ENCODE peak calls at places on chromosomes 5 and 9, in five cellular contexts. U, M, J, Z and X are unnamed samples.

GRCh38 chr5:96478983-96479382 is 45.9 kb upstream of the PCSK1 start:
- DNase-seq in U (no peak), M (no peak), J (no peak), Z (no peak), X (no peak)

GRCh38 chr9:127803507-127804352 is 1.0 kb downstream of the FPGS start:
- DNase-seq in U (peak; percentile 46), M (no peak), J (peak; percentile 39), Z (no peak), X (no peak)

GRCh38 chr9:93119953-93120845 is 13.9 kb downstream of the NINJ1 start:
- DNase-seq in U (peak; percentile 98), M (peak; percentile 85), J (peak; percentile 94), Z (peak; percentile 95), X (peak; percentile 15)

GRCh38 chr9:106588601-106589000 is 274.4 kb upstream of the ZNF462 start:
- DNase-seq in U (no peak), M (peak; percentile 46), J (peak; percentile 7), Z (no peak), X (no peak)

GRCh38 chr5:149654282-149654681 is 73.0 kb downstream of the ARHGEF37 start:
- DNase-seq in U (no peak), M (no peak), J (no peak), Z (no peak), X (no peak)

GRCh38 chr9:136039488-136039887 is 55.6 kb downstream of the NACC2 start:
- DNase-seq in U (no peak), M (no peak), J (no peak), Z (no peak), X (no peak)

GRCh38 chr9:68577778-68578591 is 37.3 kb upstream of the TMEM252 start:
- DNase-seq in U (no peak), M (no peak), J (no peak), Z (no peak), X (no peak)

GRCh38 chr5:132086277-132086794 is 12.7 kb downstream of the CSF2 start:
- DNase-seq in U (peak; percentile 42), M (peak; percentile 63), J (peak; percentile 98), Z (peak; percentile 75), X (no peak)

GRCh38 chr5:543755-544674 is 19.8 kb upstream of the SLC9A3 start:
- DNase-seq in U (no peak), M (no peak), J (no peak), Z (peak; percentile 63), X (no peak)

GRCh38 chr5:91651704-91652103 is 268.6 kb upstream of the ARRDC3 start:
- DNase-seq in U (peak; percentile 12), M (peak; percentile 35), J (peak; percentile 8), Z (no peak), X (no peak)

GRCh38 chr5:111278824-111279504 is 54.8 kb downstream of the CAMK4 start:
- DNase-seq in U (peak; percentile 57), M (peak; percentile 67), J (peak; percentile 24), Z (no peak), X (no peak)

GRCh38 chr9:110148384-110148783 is 59.6 kb downstream of the C9orf152 start:
- DNase-seq in U (no peak), M (no peak), J (peak; percentile 44), Z (no peak), X (no peak)

GRCh38 chr9:87226896-87227295 is 270.8 kb upstream of the DAPK1 start:
- DNase-seq in U (no peak), M (no peak), J (peak; percentile 16), Z (no peak), X (no peak)

DNA sequence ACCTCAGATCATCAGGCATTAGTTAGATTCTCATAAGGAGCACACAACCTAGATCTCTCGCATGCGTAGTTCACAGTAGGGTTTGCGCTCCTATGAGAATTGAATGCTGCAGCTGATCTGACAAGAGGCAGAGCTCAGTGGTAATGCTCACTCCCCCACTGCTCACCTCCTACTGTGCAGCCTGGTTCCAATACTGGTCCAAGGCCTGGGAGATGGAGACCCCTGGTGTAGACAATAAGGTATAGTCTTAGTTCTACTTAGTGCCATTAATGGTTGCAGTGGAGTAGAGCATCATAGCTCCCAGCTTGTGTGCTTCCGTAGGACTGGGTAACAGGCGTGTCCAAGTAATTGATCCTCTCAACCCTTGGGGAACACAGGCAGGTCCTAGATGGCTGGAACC is 70.4 kb upstream of the ANKRD55 start:
- DNase-seq in U (no peak), M (no peak), J (no peak), Z (no peak), X (no peak)
- TF ChIP-seq CTCF in U (no peak), M (no peak), J (no peak), Z (no peak), X (no peak)

GRCh38 chr5:103256178-103256577 is 2.4 kb upstream of the MACIR start:
- DNase-seq in U (peak; percentile 12), M (no peak), J (no peak), Z (no peak), X (no peak)
- TF ChIP-seq CTCF in U (no peak), M (peak; percentile 28), J (no peak), Z (peak; percentile 24), X (peak; percentile 16)

GRCh38 chr5:95401601-95402000 is 10.4 kb downstream of the FAM81B start:
- DNase-seq in U (no peak), M (no peak), J (no peak), Z (no peak), X (no peak)

GRCh38 chr5:95399034-95399433 is 7.9 kb downstream of the FAM81B start:
- DNase-seq in U (no peak), M (no peak), J (no peak), Z (no peak), X (no peak)

GRCh38 chr5:95406426-95407093 is 15.4 kb downstream of the FAM81B start:
- DNase-seq in U (peak; percentile 53), M (no peak), J (peak; percentile 68), Z (no peak), X (no peak)

GRCh38 chr5:95403996-95404395 is 12.8 kb downstream of the FAM81B start:
- DNase-seq in U (no peak), M (no peak), J (peak; percentile 31), Z (no peak), X (no peak)
- TF ChIP-seq CTCF in U (no peak), M (no peak), J (peak; percentile 4), Z (no peak), X (no peak)

GRCh38 chr5:88702328-88702727 is 180.7 kb downstream of the MEF2C start:
- DNase-seq in U (no peak), M (no peak), J (no peak), Z (no peak), X (no peak)

GRCh38 chr5:88708021-88708420 is 175.0 kb downstream of the MEF2C start:
- DNase-seq in U (no peak), M (no peak), J (no peak), Z (no peak), X (no peak)

GRCh38 chr5:88708682-88709398 is 174.1 kb downstream of the MEF2C start:
- DNase-seq in U (no peak), M (no peak), J (no peak), Z (no peak), X (no peak)

DNA sequence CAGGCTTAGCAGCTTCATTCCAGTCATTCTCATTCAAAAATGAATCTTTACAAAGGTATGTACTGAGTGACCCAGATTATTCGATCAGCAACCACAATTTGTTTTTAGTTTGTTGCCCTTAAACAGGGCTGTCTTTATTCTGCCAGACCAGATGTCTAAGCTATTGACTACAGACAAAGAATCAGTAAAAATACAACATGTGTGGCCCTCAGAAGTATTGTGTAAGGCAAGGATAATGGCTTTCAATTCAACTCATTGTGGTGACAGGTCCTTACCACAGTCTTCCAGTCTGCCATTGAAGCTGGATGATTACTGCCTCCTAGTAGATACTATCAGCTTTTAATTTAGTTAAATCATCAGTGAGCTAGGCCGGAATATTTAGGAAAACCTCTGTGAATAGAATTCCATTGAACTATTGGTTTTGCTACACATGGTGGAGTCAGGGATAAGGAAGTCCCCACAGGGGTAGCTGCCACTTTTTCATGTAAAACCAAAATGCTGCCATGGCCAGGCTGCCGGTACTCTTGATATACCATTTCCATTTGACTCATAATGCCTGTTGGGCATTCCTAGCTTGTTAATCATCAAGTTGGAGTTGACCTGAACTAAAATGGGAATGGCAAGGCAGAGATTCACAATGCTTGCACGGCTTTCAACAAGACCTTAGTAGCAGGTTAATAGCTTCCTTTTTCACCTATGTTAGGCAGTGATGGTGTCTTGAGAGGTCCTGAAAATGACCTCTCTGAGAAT is 175.6 kb downstream of the MEF2C start:
- DNase-seq in U (no peak), M (no peak), J (no peak), Z (no peak), X (no peak)
- TF ChIP-seq CTCF in U (no peak), M (no peak), J (no peak), Z (no peak), X (no peak)

GRCh38 chr9:27353405-27354229 is 56.7 kb upstream of the EQTN start:
- DNase-seq in U (no peak), M (no peak), J (no peak), Z (no peak), X (no peak)
- TF ChIP-seq CTCF in U (no peak), M (no peak), J (no peak), Z (no peak), X (no peak)

DNA sequence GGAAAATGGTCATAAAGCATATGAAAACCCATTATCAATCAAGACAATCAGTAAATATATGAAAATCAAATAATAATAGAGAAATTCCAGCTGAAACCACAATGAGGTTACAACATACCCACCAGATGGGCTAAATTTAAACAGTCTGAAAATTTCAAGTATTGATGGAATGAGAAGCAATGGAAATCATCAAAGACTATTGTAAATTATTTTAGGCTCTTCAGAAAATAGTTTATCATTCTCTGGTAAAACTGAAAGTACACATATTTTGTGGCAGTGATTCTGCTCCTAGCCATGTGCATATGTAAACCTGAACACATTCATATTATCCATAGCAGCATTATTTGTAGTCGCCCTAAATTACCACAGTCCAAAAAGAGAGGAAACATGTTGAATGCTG is 215.3 kb downstream of the PRELID2 start:
- DNase-seq in U (no peak), M (no peak), J (peak; percentile 3), Z (no peak), X (no peak)
- TF ChIP-seq CTCF in U (no peak), M (no peak), J (no peak), Z (no peak), X (no peak)